ENCODE peak calls at places on chromosomes 4 and X, in six cellular contexts. G is CD8-positive, alpha-beta T cell; W is fibroblast of lung; T is heart left ventricle; C is PC-3; X is endodermal cell. K is an unnamed sample.

GRCh38 chr4:109051054-109051453 is 251.4 kb downstream of the COL25A1 start:
- DNase-seq in G (no peak), W (peak; percentile 5), T (no peak), C (no peak), X (no peak), K (no peak)

GRCh38 chrX:78066110-78066509 is 37.9 kb upstream of the PGK1 start:
- DNase-seq in G (no peak), W (peak; percentile 51), T (no peak), C (peak; percentile 46), X (no peak), K (no peak)

GRCh38 chr4:168811793-168812651 is 198.0 kb downstream of the CBR4 start:
- DNase-seq in G (no peak), W (peak; percentile 73), T (no peak), C (no peak), X (no peak), K (no peak)

GRCh38 chr4:87108142-87108546 is 112.3 kb downstream of the KLHL8 start:
- DNase-seq in G (no peak), W (peak; percentile 84), T (peak; percentile 59), C (peak; percentile 72), X (no peak), K (no peak)

GRCh38 chrX:70979136-70979762 is 48.4 kb upstream of the SLC7A3 start:
- DNase-seq in G (no peak), W (peak; percentile 48), T (no peak), C (peak; percentile 41), X (peak; percentile 57), K (no peak)

GRCh38 chrX:24526616-24527015 is 61.5 kb downstream of the PDK3 start:
- DNase-seq in G (no peak), W (no peak), T (no peak), C (no peak), X (no peak), K (peak; percentile 49)

GRCh38 chrX:2159393-2159792 is 341.4 kb downstream of the DHRSX start:
- DNase-seq in G (no peak), W (no peak), T (no peak), C (no peak), X (no peak), K (no peak)

GRCh38 chrX:23598561-23598960 is 68.7 kb upstream of the PRDX4 start:
- DNase-seq in G (no peak), W (no peak), T (no peak), C (no peak), X (no peak), K (no peak)

GRCh38 chrX:153396320-153397195 is 4.6 kb downstream of the PNMA6E start:
- DNase-seq in G (no peak), W (no peak), T (no peak), C (no peak), X (no peak), K (no peak)

GRCh38 chr4:13922873-13923645 is 295.5 kb upstream of the BOD1L1 start:
- DNase-seq in G (no peak), W (no peak), T (no peak), C (no peak), X (no peak), K (no peak)

GRCh38 chrX:20265221-20265725 is 1.4 kb downstream of the RPS6KA3 start:
- DNase-seq in G (peak; percentile 44), W (peak; percentile 71), T (peak; percentile 73), C (peak; percentile 63), X (peak; percentile 63), K (peak; percentile 28)

GRCh38 chrX:33218819-33219218 is 7.5 kb upstream of the DMD start:
- DNase-seq in G (no peak), W (no peak), T (no peak), C (no peak), X (no peak), K (no peak)

GRCh38 chrX:46758163-46758955 is 559 bp downstream of the SLC9A7 start:
- DNase-seq in G (peak; percentile 14), W (peak; percentile 5), T (no peak), C (peak; percentile 10), X (no peak), K (peak; percentile 39)

GRCh38 chrX:102129473-102129872 is 4.0 kb downstream of the TCEAL2 start:
- DNase-seq in G (no peak), W (peak; percentile 4), T (no peak), C (peak; percentile 41), X (no peak), K (no peak)

GRCh38 chr4:114146947-114147618 is 167.6 kb upstream of the ARSJ start:
- DNase-seq in G (no peak), W (no peak), T (no peak), C (no peak), X (no peak), K (no peak)

GRCh38 chrX:121260568-121261240 is 213.3 kb downstream of the GLUD2 start:
- DNase-seq in G (no peak), W (no peak), T (no peak), C (no peak), X (no peak), K (no peak)

GRCh38 chr4:6990661-6991060 is 52.5 kb upstream of the TADA2B start:
- DNase-seq in G (no peak), W (no peak), T (no peak), C (no peak), X (no peak), K (no peak)

GRCh38 chrX:123728554-123728953 is 4.3 kb downstream of the THOC2 start:
- DNase-seq in G (no peak), W (no peak), T (no peak), C (no peak), X (no peak), K (no peak)

GRCh38 chrX:50903387-50904027 is 7.0 kb upstream of the BMP15 start:
- DNase-seq in G (no peak), W (peak; percentile 32), T (no peak), C (peak; percentile 61), X (peak; percentile 69), K (peak; percentile 53)

GRCh38 chrX:102720237-102721168 is at the start of gene GPRASP3:
- DNase-seq in G (peak; percentile 68), W (peak; percentile 82), T (peak; percentile 78), C (no peak), X (peak; percentile 50), K (peak; percentile 42)

GRCh38 chr4:115969756-115970155 is 856.3 kb upstream of the NDST4 start:
- DNase-seq in G (no peak), W (no peak), T (no peak), C (no peak), X (peak; percentile 66), K (no peak)

GRCh38 chr4:174451897-174452296 is 70.4 kb downstream of the HPGD start:
- DNase-seq in G (no peak), W (no peak), T (no peak), C (no peak), X (no peak), K (no peak)

GRCh38 chrX:153477039-153477438 is 6.7 kb upstream of the HAUS7 start:
- DNase-seq in G (no peak), W (peak; percentile 30), T (peak; percentile 73), C (no peak), X (no peak), K (peak; percentile 78)

GRCh38 chr4:35952751-35953150 is 291.6 kb downstream of the ARAP2 start:
- DNase-seq in G (no peak), W (no peak), T (no peak), C (no peak), X (no peak), K (no peak)

GRCh38 chrX:74349387-74349786 is 45.4 kb downstream of the ZCCHC13 start:
- DNase-seq in G (no peak), W (peak; percentile 77), T (no peak), C (peak; percentile 69), X (no peak), K (no peak)

GRCh38 chr4:54217642-54218486 is 11.2 kb upstream of the PDGFRA start:
- DNase-seq in G (peak; percentile 60), W (peak; percentile 96), T (peak; percentile 77), C (peak; percentile 94), X (peak; percentile 90), K (peak; percentile 83)
- H3K27me3 ChIP-seq in G (peaks cover 3% of the 10 kb centered on the region), W (no peaks in the 10 kb centered on the region), T (no peaks in the 10 kb centered on the region), C (no peaks in the 10 kb centered on the region), X (peaks cover 25% of the 10 kb centered on the region), K (peaks cover 29% of the 10 kb centered on the region)

DNA sequence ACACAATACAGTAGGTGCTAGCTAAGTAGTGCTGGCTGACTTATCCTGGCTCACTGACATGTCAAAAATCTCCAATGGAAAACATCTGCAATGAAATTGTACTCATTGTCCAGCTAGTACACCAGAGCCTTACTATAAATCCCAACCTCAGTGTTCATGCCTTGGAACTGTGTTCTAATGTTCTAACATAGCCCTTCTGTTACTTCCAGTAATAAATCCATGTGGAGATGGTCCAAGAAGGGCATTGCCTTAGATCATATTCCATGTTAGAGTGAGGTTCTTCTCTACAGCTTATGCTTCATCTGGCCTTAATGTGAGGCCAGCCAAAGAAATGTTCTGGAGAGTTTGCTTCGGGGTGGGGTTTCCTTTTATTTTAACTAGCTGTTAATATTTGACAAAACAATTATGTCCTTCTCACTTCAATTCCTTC is 25.1 kb downstream of the ENOX2 start:
- DNase-seq in G (no peak), W (peak; percentile 25), T (no peak), C (no peak), X (no peak), K (no peak)
- H3K36me3 ChIP-seq in G (no peaks in the 10 kb centered on the region), W (no peaks in the 10 kb centered on the region), T (no peaks in the 10 kb centered on the region), C (no peaks in the 10 kb centered on the region), X (no peaks in the 10 kb centered on the region), K (no peaks in the 10 kb centered on the region)

GRCh38 chr4:74400395-74400794 is 35.5 kb downstream of the EREG start:
- DNase-seq in G (no peak), W (no peak), T (no peak), C (no peak), X (no peak), K (peak; percentile 16)

GRCh38 chr4:74395633-74396032 is 30.7 kb downstream of the EREG start:
- DNase-seq in G (no peak), W (peak; percentile 82), T (no peak), C (no peak), X (no peak), K (no peak)

GRCh38 chr4:74394476-74395136 is 29.7 kb downstream of the EREG start:
- DNase-seq in G (no peak), W (peak; percentile 83), T (no peak), C (peak; percentile 84), X (no peak), K (no peak)

GRCh38 chr4:74402692-74403460 is 37.9 kb downstream of the EREG start:
- DNase-seq in G (no peak), W (no peak), T (no peak), C (no peak), X (no peak), K (no peak)

DNA sequence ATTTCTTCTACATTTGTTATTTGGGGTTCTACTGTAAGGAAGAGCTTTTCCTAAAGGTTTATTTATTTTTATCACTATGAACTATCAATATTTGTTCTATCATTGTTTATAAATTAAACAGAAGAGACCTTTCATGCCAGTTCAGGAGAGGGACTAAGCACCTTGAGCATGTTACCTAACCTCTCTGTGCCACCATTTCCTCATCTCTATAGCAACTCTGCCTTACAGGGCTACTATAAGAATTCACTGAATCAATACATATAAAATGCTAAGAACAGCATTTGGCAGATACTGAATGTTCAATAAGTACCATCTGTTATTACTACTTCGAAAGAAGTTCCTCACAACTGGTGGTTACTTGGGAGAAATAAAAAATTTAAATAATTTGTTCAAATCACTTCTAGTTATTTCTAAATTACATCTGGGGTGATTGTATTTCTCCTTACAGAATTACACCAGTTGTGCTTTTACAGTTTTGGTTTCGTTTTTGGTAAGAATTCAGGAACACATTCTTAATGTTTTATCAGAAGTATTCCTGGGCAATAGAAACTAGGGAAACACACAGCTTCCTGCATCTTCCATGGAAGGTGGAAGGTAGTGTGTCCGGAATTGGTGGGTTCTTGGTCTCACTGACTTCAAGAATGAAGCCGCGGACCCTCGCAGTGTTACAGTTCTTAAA is 32.9 kb downstream of the EREG start:
- DNase-seq in G (no peak), W (no peak), T (no peak), C (peak; percentile 23), X (no peak), K (no peak)
- H3K4me3 ChIP-seq in G (peak overlapping the region; percentile 93), W (no peak overlapping the region), T (no peak overlapping the region), C (peak overlapping the region; percentile 70), X (no peak overlapping the region), K (no peak overlapping the region)

GRCh38 chr4:75659512-75660031 is 13.6 kb downstream of the G3BP2 start:
- DNase-seq in G (no peak), W (no peak), T (no peak), C (no peak), X (no peak), K (no peak)
- H3K27me3 ChIP-seq in G (no peaks in the 10 kb centered on the region), W (no peaks in the 10 kb centered on the region), T (no peaks in the 10 kb centered on the region), C (no peaks in the 10 kb centered on the region), X (no peaks in the 10 kb centered on the region), K (no peaks in the 10 kb centered on the region)

K was measured in H7.